ENCODE peak calls at places on chromosome 7, in nine cellular contexts. G, E, Y, L, O, I, S, A and D are unnamed samples. For H3K4me1, the result is how much of the 10 kb centered on the place peaks cover.

GRCh38 chr7:102178410-102178809 is 108.3 kb upstream of the SH2B2 start:
- DNase-seq in S (no peak), L (no peak), E (no peak), G (no peak), O (no peak), A (no peak), Y (no peak), I (no peak), D (no peak)

GRCh38 chr7:77409739-77410545 is 6.2 kb downstream of the GSAP start:
- DNase-seq in A (peak), I (peak), O (no peak), S (no peak), G (no peak), E (no peak), Y (peak), L (peak), D (peak)

GRCh38 chr7:157886261-157886660 is 549.5 kb downstream of the DNAJB6 start:
- DNase-seq in E (no peak), I (no peak), Y (no peak), S (no peak), L (no peak), O (no peak), G (no peak), A (no peak), D (no peak)

GRCh38 chr7:100572281-100572948 is 1.3 kb downstream of the SAP25 start:
- DNase-seq in L (no peak), G (no peak), E (no peak), I (no peak), O (no peak), Y (no peak), A (no peak), S (no peak), D (peak)

GRCh38 chr7:18896343-18896975 is 221.0 kb downstream of the TWIST1 start:
- DNase-seq in E (no peak), Y (peak), L (no peak), A (no peak), G (no peak), I (peak), S (no peak), O (no peak), D (no peak)

GRCh38 chr7:91644251-91644650 is 236.3 kb downstream of the MTERF1 start:
- DNase-seq in A (no peak), S (no peak), O (no peak), I (no peak), L (no peak), G (no peak), Y (no peak), E (no peak), D (no peak)

GRCh38 chr7:16268821-16269768 is 152.2 kb downstream of the CRPPA start:
- DNase-seq in A (peak), Y (peak), O (no peak), G (peak), I (peak), L (peak), S (no peak), E (peak), D (no peak)

GRCh38 chr7:46759711-46760480 is 822.0 kb downstream of the TNS3 start:
- DNase-seq in E (no peak), Y (peak), L (no peak), O (no peak), I (peak), S (no peak), A (peak), G (no peak), D (peak)

GRCh38 chr7:16235743-16236142 is 185.6 kb downstream of the CRPPA start:
- DNase-seq in S (no peak), E (no peak), G (no peak), L (no peak), A (no peak), I (no peak), O (no peak), Y (no peak), D (no peak)

GRCh38 chr7:107995184-107996071 is 7.5 kb downstream of the LAMB1 start:
- DNase-seq in A (peak), O (no peak), Y (peak), I (peak), E (peak), S (peak), L (peak), G (no peak), D (peak)

GRCh38 chr7:51645298-51645697 is 328.7 kb upstream of the COBL start:
- DNase-seq in L (no peak), E (no peak), I (peak), O (peak), G (no peak), S (peak), Y (no peak), A (no peak), D (no peak)

GRCh38 chr7:18792866-18793595 is 297.5 kb downstream of the HDAC9 start:
- DNase-seq in E (no peak), Y (peak), S (no peak), G (no peak), O (no peak), A (no peak), I (peak), L (no peak), D (peak)

GRCh38 chr7:38232475-38233366 is 40.7 kb downstream of the TARP start:
- DNase-seq in E (peak), L (no peak), Y (peak), G (no peak), S (no peak), O (no peak), A (no peak), I (peak), D (no peak)

GRCh38 chr7:135758531-135758932 is 9.9 kb upstream of the FAM180A start:
- DNase-seq in I (peak), S (no peak), L (no peak), O (no peak), Y (peak), A (peak), G (no peak), E (no peak), D (peak)

GRCh38 chr7:80918909-80919721 is at the start of gene SEMA3C:
- DNase-seq in G (peak), L (peak), S (peak), A (peak), Y (peak), E (peak), I (peak), O (peak), D (peak)

GRCh38 chr7:43869898-43870240 is 552 bp upstream of the MRPS24 start:
- DNase-seq in L (peak), G (no peak), S (no peak), I (peak), E (peak), O (no peak), A (peak), Y (peak), D (peak)

GRCh38 chr7:47779341-47779771 is 168.9 kb downstream of the PKD1L1 start:
- DNase-seq in E (no peak), Y (no peak), L (no peak), G (no peak), S (no peak), O (no peak), I (peak), A (no peak), D (no peak)

GRCh38 chr7:29563590-29564454 is at the start of gene PRR15:
- DNase-seq in A (peak), Y (no peak), S (no peak), E (no peak), L (peak), I (peak), G (peak), O (peak), D (peak)

GRCh38 chr7:67916571-67916970 is 919.9 kb downstream of the TYW1 start:
- DNase-seq in G (no peak), S (no peak), O (no peak), L (no peak), Y (no peak), E (no peak), I (no peak), A (no peak), D (no peak)

GRCh38 chr7:69076566-69076965 is 521.7 kb upstream of the AUTS2 start:
- DNase-seq in A (no peak), I (no peak), S (no peak), G (no peak), E (no peak), L (no peak), O (no peak), Y (no peak), D (no peak)

GRCh38 chr7:134562136-134562535 is 13.2 kb downstream of the AKR1B15 start:
- DNase-seq in Y (peak), L (no peak), O (no peak), S (no peak), I (peak), E (no peak), G (no peak), A (peak), D (peak)

GRCh38 chr7:149644754-149645153 is 128.6 kb downstream of the ZNF467 start:
- DNase-seq in O (no peak), A (no peak), S (no peak), G (no peak), E (no peak), Y (no peak), L (no peak), I (no peak), D (no peak)

GRCh38 chr7:69967699-69968450 is 369.6 kb downstream of the AUTS2 start:
- DNase-seq in Y (no peak), A (no peak), E (no peak), G (no peak), S (no peak), I (peak), L (no peak), O (no peak), D (no peak)

GRCh38 chr7:111164442-111164841 is 73.5 kb downstream of the LRRN3 start:
- DNase-seq in O (no peak), A (no peak), I (no peak), S (no peak), G (no peak), Y (no peak), E (no peak), L (no peak), D (no peak)

GRCh38 chr7:112665709-112666108 is 124.5 kb downstream of the TMEM168 start:
- DNase-seq in A (peak), O (no peak), E (peak), S (peak), G (no peak), Y (peak), I (no peak), L (no peak), D (no peak)

GRCh38 chr7:7231865-7232264 is 49.5 kb downstream of the C1GALT1 start:
- DNase-seq in S (no peak), L (no peak), A (no peak), E (no peak), O (no peak), I (no peak), G (no peak), Y (no peak), D (no peak)

GRCh38 chr7:122132341-122132740 is 11.7 kb downstream of the AASS start:
- DNase-seq in L (no peak), Y (peak), O (no peak), S (no peak), A (peak), I (peak), G (no peak), E (no peak), D (peak)

GRCh38 chr7:22202141-22202540 is 154.8 kb downstream of the RAPGEF5 start:
- DNase-seq in I (no peak), S (no peak), Y (no peak), O (no peak), E (peak), G (no peak), A (no peak), L (no peak), D (no peak)

GRCh38 chr7:73992104-73992562 is 35.8 kb upstream of the ELN start:
- DNase-seq in I (peak), E (no peak), A (no peak), L (no peak), O (no peak), S (no peak), Y (peak), G (no peak), D (peak)

GRCh38 chr7:116340201-116340847 is 130.0 kb downstream of the TES start:
- DNase-seq in S (no peak), A (no peak), G (no peak), Y (no peak), E (no peak), I (peak), O (no peak), L (no peak), D (peak)

GRCh38 chr7:158814637-158815036 is 14.7 kb downstream of the ESYT2 start:
- DNase-seq in G (no peak), S (no peak), O (no peak), Y (no peak), L (no peak), A (no peak), E (no peak), I (no peak), D (no peak)

GRCh38 chr7:151719031-151719894 is 157.7 kb downstream of the PRKAG2 start:
- DNase-seq in L (no peak), G (no peak), S (no peak), E (no peak), Y (no peak), O (no peak), A (no peak), I (no peak), D (peak)

GRCh38 chr7:17559388-17559787 is 260.9 kb downstream of the AHR start:
- DNase-seq in G (no peak), L (no peak), A (peak), O (no peak), I (peak), S (no peak), E (no peak), Y (peak), D (no peak)

GRCh38 chr7:44261239-44261638 is 60.5 kb downstream of the YKT6 start:
- DNase-seq in L (no peak), G (no peak), A (no peak), E (no peak), O (no peak), I (no peak), S (no peak), Y (no peak), D (no peak)

GRCh38 chr7:11193131-11193867 is 219.6 kb downstream of the PHF14 start:
- DNase-seq in S (no peak), A (peak), G (no peak), E (peak), Y (no peak), L (no peak), O (peak), I (peak), D (no peak)

GRCh38 chr7:37248396-37248836 is 200.2 kb downstream of the ELMO1 start:
- DNase-seq in Y (no peak), G (no peak), O (peak), I (no peak), S (peak), A (no peak), L (no peak), E (no peak), D (no peak)

GRCh38 chr7:96344236-96344635 is 22.3 kb upstream of the SLC25A13 start:
- DNase-seq in E (no peak), G (no peak), I (no peak), A (no peak), S (no peak), Y (no peak), L (no peak), O (no peak), D (no peak)

GRCh38 chr7:138395763-138396162 is 64.3 kb upstream of the TRIM24 start:
- DNase-seq in I (no peak), A (no peak), S (no peak), Y (no peak), O (no peak), G (no peak), L (no peak), E (no peak), D (no peak)
- H3K4me1 ChIP-seq in I (under half), A (under half), S (under half), Y (under half), O (under half), G (under half), L (under half), E (under half), D (under half)

GRCh38 chr7:55521543-55522267 is 50.6 kb downstream of the VOPP1 start:
- DNase-seq in S (no peak), G (no peak), A (no peak), O (no peak), I (no peak), E (no peak), L (no peak), Y (peak), D (no peak)
- H3K4me3 ChIP-seq in S (no peak), G (no peak), A (no peak), O (no peak), I (no peak), E (no peak), L (no peak), Y (no peak), D (no peak)

GRCh38 chr7:130895006-130895750 is 161.2 kb upstream of the KLF14 start:
- DNase-seq in O (no peak), Y (no peak), I (no peak), E (no peak), G (no peak), L (no peak), S (no peak), A (no peak), D (peak)
- H3K4me2 ChIP-seq in O (no peak), Y (peak), I (peak), E (no peak), G (peak), L (peak), S (no peak), A (no peak), D (peak)

DNA sequence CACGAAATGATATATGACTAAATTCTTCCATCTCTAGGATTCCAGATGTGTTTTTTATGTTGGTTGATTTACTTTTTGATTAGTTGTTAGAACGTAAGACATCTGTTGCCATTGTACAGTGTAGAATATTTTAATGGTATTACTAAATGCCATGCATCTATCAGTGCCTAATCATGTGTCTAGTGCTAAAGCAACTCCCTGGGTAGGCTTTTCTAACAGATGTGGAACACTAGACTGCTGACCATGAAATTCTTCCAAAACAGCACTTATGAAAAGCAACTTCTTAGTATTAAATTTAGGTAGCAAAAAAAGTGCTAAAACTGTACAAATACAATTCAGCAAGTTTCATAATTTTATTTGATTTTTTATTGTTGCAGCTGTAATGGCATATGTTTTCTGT is 418.8 kb upstream of the SEMA3A start:
- DNase-seq in L (no peak), O (no peak), S (no peak), E (no peak), Y (no peak), I (no peak), G (no peak), A (no peak), D (no peak)
- H3K4me1 ChIP-seq in L (under half), O (under half), S (under half), E (under half), Y (under half), I (under half), G (under half), A (under half), D (under half)

DNA sequence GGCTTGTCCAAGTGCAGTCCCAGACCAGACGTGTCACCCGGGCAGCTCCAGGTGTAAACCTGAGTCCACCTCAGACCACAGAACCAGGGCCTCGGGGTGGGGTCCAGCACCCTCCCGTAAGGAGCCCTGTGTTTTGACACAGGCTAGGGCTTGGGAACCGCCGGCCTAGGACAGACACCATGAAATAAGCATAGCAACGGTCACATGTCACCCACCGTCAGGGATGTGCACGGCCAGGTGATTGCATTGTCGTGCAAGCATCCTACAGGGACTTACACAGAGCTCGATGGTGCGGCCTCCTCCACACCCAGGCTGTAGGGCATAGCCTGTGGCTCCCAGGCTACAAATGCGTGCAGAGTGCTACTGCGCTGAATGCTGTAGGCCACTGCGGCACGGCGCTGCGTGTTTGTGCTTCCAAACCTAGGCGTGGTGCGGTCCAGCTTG is 10.6 kb downstream of the ZFAND2A start:
- DNase-seq in G (no peak), E (no peak), L (no peak), S (no peak), Y (no peak), O (no peak), A (no peak), I (no peak), D (no peak)
- H3K4me3 ChIP-seq in G (no peak), E (no peak), L (no peak), S (peak), Y (no peak), O (no peak), A (no peak), I (no peak), D (no peak)

DNA sequence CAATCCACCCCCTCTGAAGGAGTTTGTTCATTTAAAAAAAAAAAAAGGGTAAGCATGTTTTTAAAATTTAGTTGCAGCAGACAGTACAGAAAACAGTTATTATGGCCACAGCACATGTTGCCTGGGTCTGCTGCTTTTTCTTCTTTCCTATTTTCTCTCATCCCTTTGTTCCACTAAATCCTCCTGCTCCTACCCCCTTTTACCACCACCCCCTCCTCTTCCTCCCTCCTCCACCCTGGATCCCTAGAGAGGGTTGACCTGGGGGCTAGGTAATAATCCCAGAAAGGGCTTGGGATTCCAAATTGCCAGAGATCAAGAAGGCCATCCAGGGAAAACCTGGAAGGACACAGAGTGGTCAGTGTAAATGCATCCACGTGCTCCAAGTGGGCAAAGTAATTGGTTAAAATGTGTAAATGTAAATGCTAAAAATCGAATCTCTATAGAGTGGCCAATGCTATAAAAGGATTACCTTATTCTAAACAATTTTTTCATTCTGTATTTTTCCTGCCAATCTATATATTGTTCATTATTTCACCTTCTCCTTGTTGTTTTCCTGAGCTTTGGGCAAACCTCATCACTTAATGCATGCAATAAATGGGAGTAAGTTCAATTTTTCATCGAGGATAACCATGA is 89.0 kb upstream of the PIK3CG start:
- DNase-seq in E (no peak), A (no peak), S (no peak), G (no peak), I (no peak), L (no peak), O (no peak), Y (no peak), D (no peak)
- H3K4me2 ChIP-seq in E (peak), A (peak), S (no peak), G (peak), I (peak), L (peak), O (no peak), Y (peak), D (peak)

DNA sequence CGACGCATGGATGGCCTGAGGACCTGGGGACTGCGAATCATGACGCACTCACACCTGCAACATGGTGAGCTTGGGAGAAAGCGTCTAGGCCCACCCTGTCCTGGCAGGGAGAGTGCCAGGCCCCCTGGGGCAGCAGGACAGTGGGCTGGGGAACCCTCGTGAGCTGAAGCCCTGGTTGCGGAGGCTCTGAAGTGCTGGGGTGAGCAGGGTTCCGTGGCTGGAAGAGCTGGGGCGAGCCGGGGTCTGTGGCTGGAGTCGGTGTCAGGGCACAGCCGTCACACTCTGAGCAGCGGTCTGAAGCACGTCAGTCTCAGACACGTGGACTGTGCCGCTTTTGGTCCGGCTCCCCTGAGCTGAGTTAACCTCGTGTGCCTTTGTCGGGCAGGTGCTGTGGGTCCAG is 4.7 kb downstream of the SUN1 start:
- DNase-seq in O (no peak), A (no peak), G (no peak), S (no peak), Y (no peak), L (no peak), I (no peak), E (no peak), D (no peak)
- H3K4me1 ChIP-seq in O (under half), A (under half), G (under half), S (under half), Y (under half), L (under half), I (under half), E (under half), D (under half)

DNA sequence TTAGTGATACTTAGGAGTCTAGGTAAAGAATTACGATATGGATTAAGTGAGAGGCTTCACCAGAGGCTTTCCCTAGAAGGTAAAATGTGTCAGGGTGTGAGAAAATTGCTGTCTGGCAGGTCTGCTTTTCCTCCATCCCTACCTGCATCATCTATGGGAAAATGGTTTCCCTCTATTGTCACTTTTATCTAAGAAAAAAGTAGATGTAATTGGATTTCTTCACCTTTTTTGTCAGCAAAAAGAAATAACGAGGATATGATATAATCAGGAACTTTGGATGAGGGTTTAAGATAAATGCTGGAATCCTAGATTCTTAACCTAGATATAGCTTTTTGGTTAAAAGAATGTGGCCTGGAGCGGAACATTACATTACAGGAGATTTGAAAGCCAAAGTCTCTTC is 146.1 kb downstream of the MAGI2 start:
- DNase-seq in I (no peak), L (no peak), O (no peak), S (no peak), A (no peak), G (no peak), Y (no peak), E (no peak), D (no peak)
- H3K4me3 ChIP-seq in I (no peak), L (no peak), O (no peak), S (no peak), A (no peak), G (no peak), Y (no peak), E (no peak), D (no peak)